ENCODE peak calls at places on chromosomes 2 and 18, in six cellular contexts. I is mesenchymal stem cell, U is IMR-90, X is neuronal stem cell, P is mesendoderm, H is H9. W is an unnamed sample.

GRCh38 chr2:46015671-46016070 is 281.5 kb upstream of the EPAS1 start:
- DNase-seq in X (no peak), H (no peak), U (no peak), P (peak), I (no peak), W (no peak)

GRCh38 chr18:29608982-29609381 is 1432.1 kb upstream of the CDH2 start:
- DNase-seq in P (no peak), I (no peak), U (no peak), H (no peak), X (no peak), W (no peak)

GRCh38 chr2:232674491-232674890 is 22.6 kb upstream of the GIGYF2 start:
- DNase-seq in X (no peak), P (no peak), I (no peak), H (no peak), U (no peak), W (no peak)

GRCh38 chr2:2793514-2793913 is 462.4 kb upstream of the MYT1L start:
- DNase-seq in X (no peak), H (no peak), U (no peak), P (no peak), I (no peak), W (no peak)

GRCh38 chr2:67846341-67847070 is 216.3 kb downstream of the C1D start:
- DNase-seq in I (peak), P (peak), H (peak), U (peak), X (peak), W (peak)

GRCh38 chr2:147865560-147865959 is 20.7 kb downstream of the ACVR2A start:
- DNase-seq in X (no peak), P (no peak), H (no peak), I (no peak), U (no peak), W (no peak)

GRCh38 chr2:49840428-49840975 is 686.2 kb upstream of the FSHR start:
- DNase-seq in P (peak), X (no peak), H (no peak), U (no peak), I (no peak), W (no peak)

GRCh38 chr2:238274152-238274865 is 14.1 kb downstream of the PER2 start:
- DNase-seq in H (no peak), X (no peak), I (no peak), P (no peak), U (no peak), W (no peak)

GRCh38 chr18:48796491-48797205 is 154.1 kb downstream of the SMAD7 start:
- DNase-seq in H (no peak), U (no peak), I (no peak), P (no peak), X (no peak), W (no peak)

GRCh38 chr2:183248866-183249567 is 124.8 kb downstream of the NUP35 start:
- DNase-seq in I (peak), H (no peak), U (peak), P (peak), X (peak), W (peak)

GRCh38 chr18:50492061-50492460 is 67.8 kb upstream of the MAPK4 start:
- DNase-seq in X (no peak), H (no peak), U (no peak), I (no peak), P (no peak), W (no peak)

GRCh38 chr2:168702579-168702978 is 99.9 kb upstream of the NOSTRIN start:
- DNase-seq in I (no peak), H (no peak), X (no peak), P (no peak), U (no peak), W (no peak)

GRCh38 chr2:71306762-71307161 is 24.8 kb upstream of the ZNF638 start:
- DNase-seq in U (no peak), I (no peak), H (no peak), X (no peak), P (peak), W (no peak)

GRCh38 chr2:39546937-39547336 is 109.9 kb upstream of the MAP4K3 start:
- DNase-seq in P (no peak), H (no peak), I (peak), U (peak), X (no peak), W (no peak)

GRCh38 chr2:36966370-36967235 is at the start of gene STRN:
- DNase-seq in X (peak), U (peak), H (peak), I (peak), P (peak), W (peak)

GRCh38 chr2:178523596-178524134 is 43.4 kb downstream of the PLEKHA3 start:
- DNase-seq in P (peak), H (no peak), X (no peak), U (peak), I (peak), W (no peak)

GRCh38 chr2:11532434-11533055 is 1.3 kb upstream of the GREB1 start:
- DNase-seq in P (no peak), I (peak), X (no peak), H (no peak), U (peak), W (no peak)

GRCh38 chr18:9615973-9616559 is 1.7 kb upstream of the PPP4R1 start:
- DNase-seq in P (peak), H (no peak), X (no peak), I (peak), U (peak), W (peak)

GRCh38 chr2:15640291-15640711 is 48.6 kb downstream of the DDX1 start:
- DNase-seq in P (peak), U (peak), X (no peak), H (no peak), I (peak), W (no peak)

GRCh38 chr2:240465268-240465764 is 29.9 kb downstream of the GPC1 start:
- DNase-seq in X (no peak), P (no peak), I (no peak), U (no peak), H (peak), W (no peak)

GRCh38 chr18:28725876-28726275 is 548.9 kb upstream of the CDH2 start:
- DNase-seq in U (peak), I (peak), X (no peak), H (no peak), P (no peak), W (no peak)

GRCh38 chr2:30801821-30802455 is 5.3 kb downstream of the CAPN13 start:
- DNase-seq in U (no peak), P (no peak), H (no peak), I (no peak), X (no peak), W (no peak)

GRCh38 chr2:158194229-158194628 is 92.6 kb downstream of the UPP2 start:
- DNase-seq in X (no peak), P (no peak), U (no peak), I (no peak), H (no peak), W (no peak)

GRCh38 chr2:158191569-158191968 is 89.9 kb downstream of the UPP2 start:
- DNase-seq in I (no peak), P (no peak), H (no peak), X (no peak), U (no peak), W (no peak)

GRCh38 chr2:158189526-158189925 is 87.8 kb downstream of the UPP2 start:
- DNase-seq in P (no peak), X (no peak), I (peak), H (no peak), U (no peak), W (no peak)

GRCh38 chr2:158192515-158193234 is 91.0 kb downstream of the UPP2 start:
- DNase-seq in I (no peak), P (no peak), X (no peak), H (no peak), U (no peak), W (no peak)

DNA sequence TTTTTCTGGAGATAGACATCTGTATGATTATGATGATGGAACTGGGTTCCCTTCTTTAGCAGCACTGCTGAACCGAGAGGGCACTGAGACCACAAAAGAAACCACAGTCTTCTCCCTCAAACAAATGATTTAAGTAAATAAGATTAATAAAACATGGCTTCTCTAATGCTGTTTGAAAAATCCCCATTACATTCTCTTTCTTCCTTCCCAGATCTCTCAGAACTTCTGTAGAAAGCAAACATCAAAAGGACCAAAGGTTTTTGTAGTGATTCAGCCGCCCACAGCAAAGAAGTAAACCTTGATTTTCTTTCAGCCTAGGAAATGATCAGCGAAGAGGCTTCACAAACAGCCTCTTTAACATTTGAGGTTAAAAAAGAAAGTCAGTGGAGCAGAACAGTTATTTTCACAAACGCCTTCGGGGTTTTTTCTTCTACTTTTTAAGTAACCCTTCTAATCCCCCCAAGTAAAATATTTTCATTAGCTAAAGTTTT is 89.4 kb downstream of the UPP2 start:
- DNase-seq in U (no peak), H (no peak), P (no peak), X (no peak), I (peak), W (no peak)
- H3K9ac ChIP-seq in U (no peak), H (no peak), P (no peak), X (no peak), I (peak), W (no peak)

GRCh38 chr2:191866675-191867506 is 20.0 kb upstream of the CAVIN2 start:
- DNase-seq in H (no peak), P (peak), U (peak), I (peak), X (no peak), W (peak)

GRCh38 chr2:191864623-191865521 is 18.0 kb upstream of the CAVIN2 start:
- DNase-seq in P (no peak), H (no peak), X (no peak), I (peak), U (peak), W (peak)

GRCh38 chr2:191867507-191867847 is 20.6 kb upstream of the CAVIN2 start:
- DNase-seq in H (no peak), X (no peak), P (peak), U (no peak), I (no peak), W (no peak)

GRCh38 chr2:191863988-191864387 is 17.1 kb upstream of the CAVIN2 start:
- DNase-seq in X (no peak), I (peak), U (peak), P (no peak), H (no peak), W (peak)

GRCh38 chr2:191866195-191866594 is 19.3 kb upstream of the CAVIN2 start:
- DNase-seq in I (no peak), X (no peak), H (no peak), U (no peak), P (peak), W (no peak)
- H3K27ac ChIP-seq in I (peak), X (no peak), H (no peak), U (peak), P (no peak), W (no peak)

DNA sequence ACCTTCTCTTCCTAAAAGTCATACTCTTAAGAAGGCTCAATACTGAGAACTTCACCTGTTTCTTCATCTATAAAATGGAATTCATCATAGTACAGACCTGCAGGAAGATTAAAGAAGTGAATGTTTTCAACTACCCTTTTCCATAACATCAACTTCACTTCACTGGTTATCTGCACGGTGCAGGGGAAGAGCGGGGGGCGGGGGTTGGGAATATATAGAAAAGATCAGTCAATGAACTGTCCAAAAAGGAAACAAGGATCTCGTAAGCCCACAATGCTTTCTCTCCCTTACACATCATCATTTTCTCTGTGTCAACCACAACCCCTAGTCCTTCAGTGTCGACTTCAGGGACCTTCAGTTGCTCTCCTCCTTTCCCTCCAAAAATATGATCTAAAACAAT is 5.1 kb downstream of the MBOAT2 start:
- DNase-seq in H (no peak), U (no peak), X (no peak), P (no peak), I (no peak), W (no peak)
- H3K4ac ChIP-seq in H (no peak), U (no peak), X (no peak), P (no peak), I (no peak), W (no peak)

DNA sequence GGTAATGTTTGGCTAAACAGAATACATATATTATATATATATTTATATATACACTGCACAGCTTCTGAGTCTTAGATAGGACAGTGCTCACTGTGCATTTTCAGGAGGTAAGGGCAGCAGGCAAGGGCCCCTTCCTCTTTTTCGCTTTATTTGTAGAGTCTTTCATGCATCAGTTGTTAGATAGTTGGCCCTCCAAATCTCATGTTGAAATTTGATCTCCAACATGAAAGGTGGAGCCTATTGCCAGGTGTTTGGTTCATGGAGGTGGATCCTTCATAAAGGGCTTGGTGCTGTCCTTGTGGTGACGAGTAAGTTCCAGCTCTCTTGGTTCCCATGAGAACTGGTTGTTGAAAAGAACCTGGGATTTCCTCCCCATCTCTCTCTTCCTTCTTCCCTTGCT is 48.1 kb downstream of the TSN start:
- DNase-seq in P (no peak), I (no peak), H (no peak), U (no peak), X (no peak), W (no peak)
- H3K9ac ChIP-seq in P (no peak), I (no peak), H (no peak), U (no peak), X (no peak), W (no peak)

GRCh38 chr2:219369447-219369861 is 18.3 kb downstream of the DNPEP start:
- DNase-seq in X (no peak), I (peak), H (no peak), P (no peak), U (peak), W (peak)

GRCh38 chr2:219368690-219369108 is 19.0 kb downstream of the DNPEP start:
- DNase-seq in I (peak), X (no peak), H (no peak), U (peak), P (no peak), W (peak)
- H3K27ac ChIP-seq in I (peak), X (no peak), H (no peak), U (peak), P (no peak), W (peak)

GRCh38 chr2:61018319-61018750 is 280 bp upstream of the PUS10 start:
- DNase-seq in X (no peak), U (peak), H (no peak), I (no peak), P (no peak), W (no peak)

GRCh38 chr2:61016392-61017002 is 1.0 kb upstream of the PEX13 start:
- DNase-seq in P (peak), H (no peak), U (no peak), I (no peak), X (no peak), W (no peak)

GRCh38 chr2:61018798-61019197 is 743 bp upstream of the PUS10 start:
- DNase-seq in H (no peak), X (no peak), U (no peak), P (no peak), I (no peak), W (no peak)

GRCh38 chr2:61017003-61017555 is 441 bp upstream of the PEX13 start:
- DNase-seq in H (peak), U (peak), X (no peak), I (peak), P (peak), W (peak)

DNA sequence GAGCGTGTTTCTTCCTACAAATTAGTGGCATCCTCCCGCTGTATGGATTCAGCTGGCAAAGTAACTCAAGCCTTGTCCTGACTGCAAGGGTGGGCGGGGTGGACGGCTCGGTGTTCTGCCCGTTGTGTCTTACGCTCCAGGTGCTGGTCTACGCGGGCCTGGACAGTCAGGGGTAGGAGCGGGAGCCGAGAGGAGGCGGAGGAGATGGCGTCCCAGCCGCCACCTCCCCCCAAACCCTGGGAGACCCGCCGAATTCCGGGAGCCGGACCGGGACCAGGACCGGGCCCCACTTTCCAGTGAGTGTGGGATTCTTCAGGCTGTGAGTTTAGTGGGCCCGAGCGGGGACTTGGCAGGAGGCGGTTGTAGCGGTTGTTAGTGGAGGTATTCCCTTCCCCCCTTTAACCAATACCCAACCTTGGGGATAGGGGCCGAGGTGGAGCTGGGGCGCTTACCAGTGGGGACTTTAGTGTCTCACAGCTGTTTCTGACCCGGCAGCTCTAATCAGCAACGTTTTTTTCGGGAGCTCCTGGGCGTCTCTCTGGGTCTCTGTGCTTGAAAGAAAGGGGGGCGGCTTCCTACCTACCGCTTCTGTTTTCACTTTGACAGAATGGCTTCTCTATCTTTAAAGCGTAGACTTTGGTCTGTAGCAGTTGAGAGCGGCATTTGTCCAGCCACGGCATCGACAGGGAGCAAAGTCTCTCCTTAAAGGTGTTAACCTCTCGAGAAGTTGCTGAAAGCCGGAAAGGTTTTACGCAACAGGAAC is at the start of the genes PEX13 and PUS10:
- DNase-seq in U (peak), I (peak), H (peak), X (peak), P (peak), W (peak)
- H3K4ac ChIP-seq in U (peak), I (peak), H (no peak), X (no peak), P (no peak), W (peak)

DNA sequence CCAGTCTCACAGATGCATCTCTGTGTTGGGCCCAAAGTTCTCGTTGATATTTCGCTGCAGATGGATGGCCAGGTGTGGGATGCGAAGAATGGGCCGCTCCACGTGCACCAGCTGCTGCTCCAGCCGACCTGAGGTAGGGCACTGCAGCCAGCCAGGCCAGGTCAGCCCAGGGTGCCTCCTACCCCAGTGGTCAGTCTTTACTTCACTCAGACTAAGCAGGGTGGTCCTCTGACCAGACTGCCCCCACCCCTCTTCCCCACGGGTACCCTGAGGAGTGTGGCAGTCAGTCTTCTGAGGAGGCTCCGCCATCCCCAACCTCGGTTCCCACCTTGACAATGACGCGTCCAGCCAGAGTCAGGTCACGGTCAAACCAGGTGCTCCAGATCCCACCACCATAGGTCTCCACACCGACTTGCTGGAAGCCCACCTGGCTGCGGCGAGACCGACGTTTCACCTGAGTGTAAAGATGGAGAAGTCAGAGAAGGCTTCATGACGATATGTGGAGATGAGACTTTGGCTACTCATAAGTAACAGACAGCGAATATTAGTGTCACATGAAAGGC is 1.7 kb downstream of the DNPEP start:
- DNase-seq in P (no peak), I (no peak), X (no peak), H (no peak), U (no peak), W (no peak)
- H3K9ac ChIP-seq in P (no peak), I (peak), X (peak), H (no peak), U (no peak), W (no peak)

DNA sequence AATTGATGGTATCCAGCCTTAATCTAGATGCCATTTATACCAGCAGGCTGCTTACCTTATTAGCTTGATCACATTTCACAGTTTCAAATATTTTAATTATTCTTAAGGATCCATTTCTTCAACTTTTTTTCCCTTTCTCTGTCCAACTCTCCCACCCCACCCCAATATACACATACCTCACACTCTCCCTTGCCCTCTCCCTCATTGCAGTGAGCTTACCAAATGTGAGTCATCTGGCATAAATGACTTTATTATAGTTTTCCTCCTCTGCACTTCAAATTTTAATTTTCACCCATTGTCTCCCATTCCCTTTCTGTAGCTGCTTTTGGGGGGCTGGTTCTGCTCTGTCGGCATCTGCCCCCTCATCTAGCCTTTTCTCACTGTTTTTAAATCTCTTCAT is 12.9 kb downstream of the HTR2B start:
- DNase-seq in X (no peak), H (no peak), U (peak), I (peak), P (no peak), W (no peak)
- H3K27ac ChIP-seq in X (no peak), H (no peak), U (peak), I (peak), P (no peak), W (no peak)